ENCODE peak calls at places on chromosome 6, in seven cellular contexts. U, E, B, N, T, M and L are unnamed samples.

GRCh38 chr6:169803291-169803811 is 51.9 kb downstream of the ERMARD start:
- DNase-seq in U (no peak), E (no peak), B (no peak), N (no peak), T (no peak), M (no peak), L (peak)

GRCh38 chr6:150195996-150196417 is 53.2 kb downstream of the PPP1R14C start:
- DNase-seq in U (no peak), E (no peak), B (no peak), N (no peak), T (no peak), M (no peak), L (peak)

GRCh38 chr6:137589067-137589848 is 95.1 kb upstream of the OLIG3 start:
- DNase-seq in U (no peak), E (peak), B (no peak), N (peak), T (peak), M (peak), L (peak)

GRCh38 chr6:72865467-72865866 is 243.6 kb downstream of the KCNQ5 start:
- DNase-seq in U (no peak), E (no peak), B (no peak), N (peak), T (peak), M (no peak), L (peak)

GRCh38 chr6:4378319-4378996 is 243.1 kb upstream of the ECI2 start:
- DNase-seq in U (no peak), E (no peak), B (no peak), N (no peak), T (no peak), M (no peak), L (no peak)

GRCh38 chr6:87799651-87800050 is 97.6 kb upstream of the AKIRIN2 start:
- DNase-seq in U (no peak), E (no peak), B (no peak), N (no peak), T (no peak), M (no peak), L (no peak)

GRCh38 chr6:152338335-152339125 is 298.6 kb downstream of the SYNE1 start:
- DNase-seq in U (peak), E (peak), B (peak), N (peak), T (no peak), M (peak), L (peak)

GRCh38 chr6:139164001-139164400 is 29.1 kb downstream of the HECA start:
- DNase-seq in U (no peak), E (no peak), B (no peak), N (no peak), T (no peak), M (no peak), L (no peak)

GRCh38 chr6:79631800-79632172 is 657 bp downstream of the SH3BGRL2 start:
- DNase-seq in U (no peak), E (no peak), B (no peak), N (no peak), T (no peak), M (no peak), L (no peak)

GRCh38 chr6:119463081-119463626 is 113.6 kb upstream of the MAN1A1 start:
- DNase-seq in U (no peak), E (no peak), B (no peak), N (no peak), T (no peak), M (no peak), L (no peak)

GRCh38 chr6:136685540-136686108 is 106.7 kb downstream of the MAP3K5 start:
- DNase-seq in U (no peak), E (no peak), B (no peak), N (no peak), T (peak), M (peak), L (no peak)

GRCh38 chr6:85078071-85078470 is 313.7 kb upstream of the TBX18 start:
- DNase-seq in U (no peak), E (no peak), B (no peak), N (peak), T (peak), M (peak), L (peak)

GRCh38 chr6:36129889-36130671 is at the start of gene MAPK13:
- DNase-seq in U (peak), E (peak), B (no peak), N (no peak), T (no peak), M (peak), L (peak)

GRCh38 chr6:111813247-111814162 is 59.7 kb downstream of the FYN start:
- DNase-seq in U (no peak), E (no peak), B (no peak), N (peak), T (peak), M (peak), L (peak)

GRCh38 chr6:52297433-52297832 is 12.9 kb upstream of the MCM3 start:
- DNase-seq in U (no peak), E (no peak), B (no peak), N (no peak), T (no peak), M (no peak), L (no peak)

GRCh38 chr6:43887340-43887858 is 117.4 kb downstream of the VEGFA start:
- DNase-seq in U (no peak), E (no peak), B (no peak), N (peak), T (no peak), M (no peak), L (peak)

GRCh38 chr6:113047148-113047547 is 700.0 kb downstream of the RFPL4B start:
- DNase-seq in U (no peak), E (no peak), B (no peak), N (peak), T (no peak), M (peak), L (no peak)

GRCh38 chr6:4253604-4254211 is 118.3 kb upstream of the ECI2 start:
- DNase-seq in U (no peak), E (no peak), B (peak), N (peak), T (peak), M (peak), L (peak)

GRCh38 chr6:31114970-31115849 is 610 bp downstream of the PSORS1C1 start:
- DNase-seq in U (no peak), E (no peak), B (peak), N (peak), T (peak), M (peak), L (peak)

GRCh38 chr6:150336299-150336698 is 32.5 kb upstream of the IYD start:
- DNase-seq in U (no peak), E (peak), B (no peak), N (peak), T (peak), M (peak), L (peak)

GRCh38 chr6:39328066-39328465 is 5.6 kb upstream of the KCNK16 start:
- DNase-seq in U (no peak), E (no peak), B (no peak), N (no peak), T (no peak), M (no peak), L (no peak)

GRCh38 chr6:170453586-170454511 is 99.3 kb downstream of the PSMB1 start:
- DNase-seq in U (no peak), E (no peak), B (no peak), N (no peak), T (no peak), M (no peak), L (no peak)

GRCh38 chr6:4970739-4971395 is 33.0 kb downstream of the RPP40 start:
- DNase-seq in U (no peak), E (no peak), B (no peak), N (peak), T (no peak), M (no peak), L (no peak)

GRCh38 chr6:20400476-20401402 is 940 bp upstream of the E2F3 start:
- DNase-seq in U (peak), E (peak), B (peak), N (peak), T (peak), M (peak), L (peak)

GRCh38 chr6:118680452-118681095 is 29.2 kb upstream of the CEP85L start:
- DNase-seq in U (no peak), E (no peak), B (no peak), N (no peak), T (no peak), M (no peak), L (no peak)

GRCh38 chr6:118725944-118726343 is 74.6 kb upstream of the CEP85L start:
- DNase-seq in U (no peak), E (no peak), B (no peak), N (no peak), T (peak), M (no peak), L (no peak)

GRCh38 chr6:69825904-69826303 is 29.1 kb upstream of the LMBRD1 start:
- DNase-seq in U (no peak), E (no peak), B (no peak), N (peak), T (peak), M (no peak), L (peak)

GRCh38 chr6:33621396-33622388 is 570 bp downstream of the ITPR3 start:
- DNase-seq in U (no peak), E (peak), B (peak), N (peak), T (peak), M (peak), L (no peak)

GRCh38 chr6:155247618-155248017 is 16.2 kb upstream of the CLDN20 start:
- DNase-seq in U (no peak), E (no peak), B (no peak), N (peak), T (peak), M (no peak), L (peak)

GRCh38 chr6:143238306-143238705 is 177.6 kb downstream of the AIG1 start:
- DNase-seq in U (no peak), E (no peak), B (no peak), N (no peak), T (no peak), M (no peak), L (no peak)

GRCh38 chr6:166366921-166367320 is 15.8 kb downstream of the MPC1 start:
- DNase-seq in U (no peak), E (no peak), B (no peak), N (no peak), T (no peak), M (no peak), L (no peak)

GRCh38 chr6:3277251-3277650 is 18.5 kb downstream of the PSMG4 start:
- DNase-seq in U (no peak), E (no peak), B (peak), N (peak), T (no peak), M (no peak), L (no peak)

GRCh38 chr6:145042559-145042958 is 692.8 kb downstream of the EPM2A start:
- DNase-seq in U (no peak), E (no peak), B (no peak), N (no peak), T (no peak), M (no peak), L (no peak)

GRCh38 chr6:127578900-127579299 is 1.9 kb downstream of the C6orf58 start:
- DNase-seq in U (no peak), E (no peak), B (no peak), N (no peak), T (no peak), M (no peak), L (no peak)

GRCh38 chr6:63269470-63269869 is 50.3 kb downstream of the LGSN start:
- DNase-seq in U (no peak), E (no peak), B (no peak), N (no peak), T (no peak), M (no peak), L (no peak)

GRCh38 chr6:156762547-156762946 is 14.6 kb upstream of the ARID1B start:
- DNase-seq in U (no peak), E (no peak), B (no peak), N (no peak), T (no peak), M (no peak), L (no peak)

DNA sequence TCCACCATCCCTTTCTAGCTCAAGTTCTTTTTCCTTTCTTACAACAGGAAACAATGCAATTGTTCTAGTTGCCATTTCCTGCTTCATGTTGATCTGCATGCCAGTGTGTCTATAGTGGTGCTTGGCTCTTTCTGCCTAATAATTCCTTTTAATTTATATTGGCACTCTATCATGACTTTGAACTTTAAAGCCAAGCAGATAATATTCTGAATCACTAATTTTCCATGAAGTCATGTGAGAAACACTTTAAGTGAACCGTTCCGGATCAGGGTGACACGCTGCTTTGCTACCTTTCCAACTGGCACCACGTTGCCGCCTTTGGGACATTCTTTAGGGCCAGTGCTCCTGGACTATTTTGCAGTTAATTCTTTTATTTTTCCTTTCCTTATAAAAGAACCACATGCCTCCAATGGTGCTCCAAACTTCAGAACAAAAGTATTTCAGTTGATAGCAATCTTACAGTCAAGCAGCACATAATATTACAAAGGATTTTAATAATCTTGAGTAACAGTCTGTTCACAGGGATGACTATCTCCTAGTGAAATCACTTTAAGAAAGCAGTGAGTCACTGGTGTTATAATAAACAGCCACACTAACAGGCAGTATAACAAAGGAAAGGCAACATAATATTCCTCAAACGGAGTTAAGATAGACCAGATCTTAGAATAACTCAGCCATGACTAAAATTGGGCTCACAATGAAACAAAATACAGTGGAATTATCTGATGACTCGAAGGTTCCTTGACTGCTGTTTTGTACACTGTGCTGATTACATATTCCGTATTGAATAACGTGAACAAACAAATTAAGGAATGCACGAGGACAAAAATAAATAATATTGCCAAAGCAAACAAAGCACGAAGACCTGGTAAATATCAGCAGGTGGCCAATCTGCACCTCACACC is 19.0 kb upstream of the BLOC1S5 start:
- DNase-seq in U (no peak), E (no peak), B (no peak), N (peak), T (peak), M (peak), L (peak)
- H3K4me3 ChIP-seq in U (no peak), E (no peak), B (no peak), N (no peak), T (no peak), M (peak), L (no peak)

GRCh38 chr6:123383718-123384117 is 253.0 kb downstream of the TRDN start:
- DNase-seq in U (no peak), E (no peak), B (no peak), N (no peak), T (no peak), M (no peak), L (no peak)

GRCh38 chr6:123380257-123380656 is 256.5 kb downstream of the TRDN start:
- DNase-seq in U (no peak), E (peak), B (no peak), N (peak), T (peak), M (peak), L (peak)
- TF ChIP-seq CTCF in U (no peak), E (peak), B (no peak), N (peak), T (peak), M (peak), L (peak)

GRCh38 chr6:14209005-14209404 is 91.4 kb downstream of the CD83 start:
- DNase-seq in U (no peak), E (no peak), B (no peak), N (no peak), T (no peak), M (no peak), L (no peak)

GRCh38 chr6:14212020-14212419 is 94.4 kb downstream of the CD83 start:
- DNase-seq in U (no peak), E (no peak), B (no peak), N (no peak), T (peak), M (peak), L (no peak)

GRCh38 chr6:14210663-14211595 is 93.4 kb downstream of the CD83 start:
- DNase-seq in U (peak), E (peak), B (peak), N (peak), T (peak), M (peak), L (peak)

GRCh38 chr6:14211596-14211961 is 94.0 kb downstream of the CD83 start:
- DNase-seq in U (peak), E (peak), B (peak), N (peak), T (no peak), M (peak), L (peak)

DNA sequence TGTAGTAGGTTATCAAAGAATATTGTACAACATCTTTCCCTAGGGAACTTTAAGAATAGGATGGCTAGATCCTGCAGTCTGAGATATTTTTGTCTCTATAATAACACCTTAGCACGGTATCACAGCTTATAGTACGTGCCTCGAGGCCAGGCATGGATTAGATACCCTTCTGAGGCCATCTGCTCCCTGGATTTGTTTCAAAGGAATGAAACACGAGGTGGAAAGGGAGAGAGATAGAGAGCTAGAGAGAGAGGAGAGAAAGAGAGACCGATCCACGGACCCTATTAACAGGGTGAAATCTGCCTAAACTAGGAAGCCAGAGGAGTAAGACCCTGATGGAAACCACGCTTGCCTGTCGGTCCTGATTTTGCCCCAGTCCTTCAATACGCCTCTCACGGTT is 92.5 kb downstream of the CD83 start:
- DNase-seq in U (no peak), E (no peak), B (no peak), N (no peak), T (no peak), M (no peak), L (no peak)
- H3K4me3 ChIP-seq in U (no peak), E (peak), B (no peak), N (no peak), T (no peak), M (peak), L (no peak)

GRCh38 chr6:92271101-92271500 is 1148.3 kb downstream of the EPHA7 start:
- DNase-seq in U (no peak), E (no peak), B (no peak), N (no peak), T (no peak), M (no peak), L (no peak)
- TF ChIP-seq CTCF in U (no peak), E (no peak), B (no peak), N (no peak), T (no peak), M (no peak), L (no peak)

GRCh38 chr6:74871757-74872156 is 334.1 kb downstream of the COL12A1 start:
- DNase-seq in U (no peak), E (no peak), B (no peak), N (peak), T (peak), M (peak), L (no peak)

GRCh38 chr6:74867286-74867685 is 338.6 kb downstream of the COL12A1 start:
- DNase-seq in U (no peak), E (no peak), B (no peak), N (peak), T (no peak), M (no peak), L (no peak)

GRCh38 chr6:74870403-74870802 is 335.4 kb downstream of the COL12A1 start:
- DNase-seq in U (no peak), E (no peak), B (no peak), N (peak), T (no peak), M (peak), L (no peak)

GRCh38 chr6:74873911-74874310 is 331.9 kb downstream of the COL12A1 start:
- DNase-seq in U (no peak), E (no peak), B (no peak), N (peak), T (no peak), M (no peak), L (peak)

DNA sequence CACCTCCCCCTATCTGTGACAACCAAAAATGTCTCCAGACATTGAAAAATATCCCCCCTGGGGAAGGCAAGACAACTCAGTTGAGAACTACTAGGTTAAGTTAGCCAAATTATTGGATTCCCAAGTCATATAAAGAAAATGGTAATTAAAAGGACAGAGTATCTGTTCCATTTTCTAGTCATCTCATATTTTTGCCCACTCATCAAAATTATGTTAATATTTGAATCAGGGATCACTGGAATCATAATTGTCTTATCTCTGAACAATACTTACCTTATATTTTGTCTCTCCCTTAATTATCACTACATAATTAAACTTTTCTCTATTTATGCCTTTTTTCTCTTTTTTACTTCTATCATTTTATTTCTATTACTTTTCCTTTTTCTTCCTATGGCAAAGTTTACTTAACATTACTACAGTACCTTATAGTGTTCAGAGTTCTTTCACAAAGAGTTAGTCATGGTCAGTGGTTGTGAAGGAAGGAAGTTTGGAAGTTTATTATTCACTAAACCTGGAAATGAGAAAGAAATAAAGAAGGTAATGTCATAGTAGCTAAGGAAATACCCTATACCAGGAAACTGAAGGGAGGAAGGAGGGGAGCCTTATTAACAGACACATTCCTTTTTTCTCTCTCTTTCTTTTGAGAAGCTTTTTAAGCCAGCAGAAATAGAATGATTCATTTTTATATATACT is 333.0 kb downstream of the COL12A1 start:
- DNase-seq in U (no peak), E (no peak), B (no peak), N (no peak), T (peak), M (peak), L (no peak)
- H3K4me3 ChIP-seq in U (no peak), E (no peak), B (no peak), N (no peak), T (no peak), M (no peak), L (no peak)

DNA sequence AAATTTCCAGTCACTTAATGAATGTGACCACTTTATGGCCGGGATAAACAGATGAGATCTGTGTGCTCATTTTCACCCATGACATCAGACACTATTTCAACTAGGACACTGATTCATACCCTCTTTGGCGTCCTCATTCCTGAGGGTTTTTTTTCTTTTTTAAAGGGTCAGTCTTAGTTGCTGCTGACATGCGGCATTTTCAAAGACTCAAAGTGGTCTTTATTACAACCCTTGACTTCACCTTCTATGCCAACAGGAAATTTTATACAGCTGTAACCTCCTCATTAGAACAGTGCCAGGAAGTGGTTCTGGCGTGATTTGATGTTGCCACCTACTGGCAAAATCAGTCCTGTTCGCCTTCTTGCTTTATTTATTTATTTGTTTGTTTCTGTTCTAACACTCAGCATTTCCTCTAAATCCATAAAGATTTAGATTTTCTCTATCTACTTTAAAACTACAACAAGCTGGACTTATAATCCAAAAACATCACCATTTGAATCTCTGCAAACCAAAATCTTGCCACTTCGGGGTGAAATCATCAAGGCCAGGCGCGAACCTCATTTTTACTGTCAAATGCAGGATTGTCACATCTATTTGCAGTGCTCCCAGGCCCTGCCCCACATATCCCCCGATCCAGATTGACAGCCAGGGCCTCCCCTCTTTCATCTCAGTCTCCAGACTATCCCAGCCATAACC is 77.7 kb downstream of the C6orf118 start:
- DNase-seq in U (no peak), E (peak), B (no peak), N (peak), T (peak), M (peak), L (peak)
- TF ChIP-seq CTCF in U (no peak), E (peak), B (no peak), N (peak), T (peak), M (peak), L (peak)